ENCODE peak calls at places on chromosomes 11 and 22, in eight cellular contexts. G is activated CD8-positive, alpha-beta memory T cell treated with anti-CD3 and anti-CD28 coated beads for 1 hour; Z is cardiac fibroblast; K is renal cortical epithelial cell; T is activated naive CD4-positive, alpha-beta T cell treated with anti-CD3 and anti-CD28 coated beads for 36 hours; J is GDM1; W is AG08395; E is pancreas. I is an unnamed sample.

GRCh38 chr11:28353991-28354390 is 245.8 kb downstream of the METTL15 start:
- DNase-seq in G (no peak), Z (no peak), K (no peak), T (no peak), J (no peak), W (no peak), E (no peak), I (no peak)

GRCh38 chr11:95450547-95451123 is 219.6 kb upstream of the SESN3 start:
- DNase-seq in G (no peak), Z (peak; percentile 82), K (no peak), T (no peak), J (no peak), W (no peak), E (no peak), I (no peak)

GRCh38 chr11:19453893-19454292 is 213.1 kb upstream of the E2F8 start:
- DNase-seq in G (no peak), Z (peak; percentile 98), K (peak; percentile 32), T (no peak), J (no peak), W (peak; percentile 58), E (no peak), I (no peak)

GRCh38 chr11:27331984-27332383 is 31.0 kb downstream of the CCDC34 start:
- DNase-seq in G (no peak), Z (peak; percentile 51), K (peak; percentile 10), T (no peak), J (no peak), W (no peak), E (no peak), I (no peak)

GRCh38 chr11:15505155-15505554 is 390.4 kb downstream of the INSC start:
- DNase-seq in G (no peak), Z (no peak), K (no peak), T (no peak), J (no peak), W (no peak), E (no peak), I (no peak)

GRCh38 chr11:120674537-120674936 is 163.0 kb downstream of the GRIK4 start:
- DNase-seq in G (no peak), Z (no peak), K (peak; percentile 92), T (no peak), J (no peak), W (no peak), E (no peak), I (no peak)

GRCh38 chr11:37988031-37988430 is 1390.0 kb upstream of the RAG2 start:
- DNase-seq in G (no peak), Z (peak; percentile 84), K (peak; percentile 62), T (no peak), J (no peak), W (no peak), E (no peak), I (no peak)

GRCh38 chr11:117584056-117584830 is 212.8 kb downstream of the DSCAML1 start:
- DNase-seq in G (no peak), Z (peak; percentile 43), K (peak; percentile 55), T (no peak), J (no peak), W (peak; percentile 64), E (no peak), I (no peak)

GRCh38 chr22:29480262-29480511 is 169 bp downstream of the NEFH start:
- DNase-seq in G (no peak), Z (no peak), K (no peak), T (no peak), J (no peak), W (no peak), E (peak; percentile 61), I (no peak)

GRCh38 chr11:61587951-61588695 is 7.2 kb upstream of the SYT7 start:
- DNase-seq in G (peak; percentile 25), Z (no peak), K (no peak), T (peak; percentile 70), J (no peak), W (peak; percentile 42), E (peak; percentile 86), I (no peak)

GRCh38 chr22:17888855-17889254 is 114.6 kb upstream of the BID start:
- DNase-seq in G (no peak), Z (peak; percentile 15), K (no peak), T (no peak), J (no peak), W (no peak), E (no peak), I (no peak)

GRCh38 chr11:105862736-105863367 is 159.2 kb downstream of the MSANTD4 start:
- DNase-seq in G (no peak), Z (peak; percentile 73), K (peak; percentile 56), T (no peak), J (peak; percentile 4), W (peak; percentile 40), E (no peak), I (peak; percentile 5)

GRCh38 chr11:41431784-41432183 is 27.7 kb downstream of the LRRC4C start:
- DNase-seq in G (no peak), Z (peak; percentile 4), K (no peak), T (no peak), J (no peak), W (no peak), E (no peak), I (no peak)

GRCh38 chr22:27576413-27576812 is 225.1 kb downstream of the MN1 start:
- DNase-seq in G (no peak), Z (peak; percentile 15), K (no peak), T (no peak), J (no peak), W (no peak), E (no peak), I (no peak)

GRCh38 chr11:102662607-102663006 is 37.5 kb upstream of the MMP20 start:
- DNase-seq in G (no peak), Z (no peak), K (no peak), T (no peak), J (no peak), W (no peak), E (no peak), I (no peak)

GRCh38 chr11:73510877-73511276 is 87.0 kb downstream of the FAM168A start:
- DNase-seq in G (no peak), Z (no peak), K (no peak), T (no peak), J (no peak), W (no peak), E (no peak), I (no peak)

GRCh38 chr22:48806227-48806781 is 1021.4 kb downstream of the BRD1 start:
- DNase-seq in G (no peak), Z (no peak), K (no peak), T (no peak), J (no peak), W (no peak), E (no peak), I (no peak)

GRCh38 chr22:42294034-42294985 is 23.9 kb upstream of the TCF20 start:
- DNase-seq in G (no peak), Z (peak; percentile 55), K (peak; percentile 31), T (peak; percentile 45), J (no peak), W (peak; percentile 67), E (peak; percentile 87), I (no peak)

GRCh38 chr11:47185305-47186075 is 744 bp downstream of the PACSIN3 start:
- DNase-seq in G (no peak), Z (peak; percentile 34), K (no peak), T (no peak), J (no peak), W (peak; percentile 36), E (peak; percentile 87), I (no peak)

GRCh38 chr11:72237112-72237931 is 6.7 kb downstream of the PHOX2A start:
- DNase-seq in G (no peak), Z (no peak), K (no peak), T (no peak), J (no peak), W (no peak), E (peak; percentile 79), I (no peak)